ENCODE peak calls at places on chromosomes 4 and X, in ten cellular contexts. B is fibroblast of the conjunctiva; Y is EL; O is D721Med; X is NCI-H524; U is non-pigmented ciliary epithelial cell; E is AG08396; I is glutamatergic neuron; C is stimulated activated CD4-positive, alpha-beta T cell treated with anti-CD3 and anti-CD28 coated beads, TNF-alpha, amount 100 ng/mL, for 1 hour; T is tibial nerve. L is an unnamed sample.

GRCh38 chr4:75710246-75710645 is 14.1 kb upstream of the USO1 start:
- DNase-seq in O (no peak), B (no peak), X (no peak), Y (no peak), I (no peak), U (no peak), T (no peak), E (no peak), C (no peak), L (peak; percentile 26)

GRCh38 chr4:152920768-152921167 is 15.4 kb upstream of the FHDC1 start:
- DNase-seq in B (no peak), E (no peak), X (no peak), T (no peak), Y (peak; percentile 13), I (no peak), U (no peak), C (no peak), O (no peak), L (no peak)

GRCh38 chr4:176340871-176341685 is 21.3 kb downstream of the SPCS3 start:
- DNase-seq in U (no peak), O (no peak), T (peak; percentile 47), Y (peak; percentile 60), X (no peak), E (peak; percentile 39), I (no peak), B (peak; percentile 38), C (no peak), L (peak; percentile 38)

GRCh38 chrX:101051153-101051548 is 760 bp downstream of the TRMT2B start:
- DNase-seq in B (no peak), X (no peak), Y (no peak), C (no peak), U (no peak), E (no peak), O (no peak), T (no peak), I (no peak), L (no peak)

GRCh38 chr4:61397174-61397573 is 197.0 kb downstream of the ADGRL3 start:
- DNase-seq in X (no peak), I (no peak), O (no peak), T (no peak), C (no peak), Y (no peak), U (no peak), B (no peak), E (no peak), L (peak; percentile 20)

GRCh38 chr4:169745291-169745690 is 12.5 kb downstream of the HPF1 start:
- DNase-seq in T (no peak), B (peak; percentile 44), E (peak; percentile 27), Y (peak; percentile 54), I (no peak), C (no peak), U (no peak), O (no peak), X (no peak), L (peak; percentile 4)

GRCh38 chr4:76751612-76752343 is 146.2 kb downstream of the SOWAHB start:
- DNase-seq in B (no peak), I (no peak), X (no peak), O (no peak), U (no peak), Y (no peak), T (no peak), E (no peak), C (no peak), L (no peak)

GRCh38 chr4:24780936-24781538 is 14.3 kb upstream of the SOD3 start:
- DNase-seq in I (no peak), X (no peak), B (no peak), O (no peak), C (no peak), U (no peak), T (no peak), Y (no peak), E (no peak), L (no peak)

GRCh38 chrX:108947205-108947604 is 210.8 kb upstream of the IRS4 start:
- DNase-seq in Y (no peak), E (no peak), B (no peak), I (peak; percentile 3), C (no peak), O (no peak), T (no peak), U (no peak), X (no peak), L (no peak)

GRCh38 chr4:16722386-16722785 is 176.1 kb downstream of the LDB2 start:
- DNase-seq in Y (peak; percentile 83), B (no peak), T (no peak), C (no peak), E (no peak), O (no peak), U (no peak), X (no peak), I (no peak), L (no peak)

GRCh38 chr4:22162454-22162853 is 213.9 kb upstream of the KCNIP4 start:
- DNase-seq in U (no peak), E (no peak), I (no peak), X (no peak), O (no peak), Y (no peak), T (no peak), B (no peak), C (no peak), L (no peak)

GRCh38 chr4:54971474-54971950 is 153.9 kb downstream of the KDR start:
- DNase-seq in O (peak; percentile 17), C (no peak), E (peak; percentile 56), B (peak; percentile 28), X (peak; percentile 28), Y (peak; percentile 56), T (peak; percentile 44), I (no peak), U (no peak), L (peak; percentile 53)

GRCh38 chr4:26953361-26953760 is 92.7 kb downstream of the STIM2 start:
- DNase-seq in I (no peak), Y (no peak), E (no peak), C (no peak), U (no peak), O (no peak), X (no peak), B (peak; percentile 2), T (no peak), L (no peak)

GRCh38 chr4:7668826-7669225 is 234.1 kb upstream of the PSAPL1 start:
- DNase-seq in I (no peak), T (no peak), B (no peak), E (no peak), X (no peak), C (no peak), O (no peak), Y (no peak), U (no peak), L (no peak)

GRCh38 chrX:103343105-103343504 is 13.1 kb downstream of the TCEAL7 start:
- DNase-seq in T (peak; percentile 72), X (no peak), I (peak; percentile 25), C (no peak), Y (peak; percentile 43), O (no peak), U (no peak), E (peak; percentile 55), B (peak; percentile 39), L (peak; percentile 18)

L was measured in astrocyte of the cerebellum.